ENCODE peak calls at places on chromosomes 7 and 10, in six cellular contexts. L, Q, W, A, M and S are unnamed samples.

GRCh38 chr7:33705333-33705833 is 200.0 kb upstream of the BMPER start:
- DNase-seq in A (no peak), L (no peak), Q (no peak), W (no peak), M (no peak), S (no peak)

GRCh38 chr7:14717711-14718304 is 184.7 kb downstream of the DGKB start:
- DNase-seq in Q (peak), M (no peak), W (no peak), L (no peak), A (no peak), S (peak)

GRCh38 chr7:152674860-152675760 is 831 bp downstream of the XRCC2 start:
- DNase-seq in Q (peak), A (no peak), W (peak), M (peak), L (peak), S (peak)

GRCh38 chr7:7183833-7184463 is 1.6 kb downstream of the C1GALT1 start:
- DNase-seq in M (no peak), Q (peak), W (no peak), A (no peak), L (no peak), S (peak)

GRCh38 chr10:3781458-3782098 is 3.4 kb downstream of the KLF6 start:
- DNase-seq in A (no peak), M (no peak), Q (peak), W (no peak), L (no peak), S (peak)

GRCh38 chr7:102979670-102980069 is 66.9 kb downstream of the LRRC17 start:
- DNase-seq in W (no peak), A (no peak), M (no peak), Q (no peak), L (no peak), S (no peak)

GRCh38 chr7:89238156-89238555 is 442.6 kb upstream of the TEX47 start:
- DNase-seq in W (no peak), Q (no peak), L (no peak), A (no peak), M (no peak), S (no peak)

GRCh38 chr10:100999742-101000601 is at the start of gene LZTS2:
- DNase-seq in Q (peak), W (no peak), A (no peak), L (peak), M (no peak), S (no peak)

GRCh38 chr7:122521767-122522166 is 177.2 kb downstream of the RNF133 start:
- DNase-seq in L (no peak), M (no peak), W (no peak), A (no peak), Q (no peak), S (no peak)

GRCh38 chr7:128020161-128020560 is 11.1 kb downstream of the LRRC4 start:
- DNase-seq in Q (no peak), M (no peak), L (peak), W (peak), A (no peak), S (peak)

GRCh38 chr10:91493313-91493712 is 83.2 kb downstream of the HECTD2 start:
- DNase-seq in Q (peak), L (no peak), M (peak), W (peak), A (no peak), S (peak)

GRCh38 chr7:74063646-74064045 is 20.0 kb upstream of the LIMK1 start:
- DNase-seq in W (no peak), L (no peak), M (no peak), A (no peak), Q (no peak), S (no peak)

GRCh38 chr7:92657391-92657790 is 67.2 kb upstream of the FAM133B start:
- DNase-seq in M (no peak), W (no peak), Q (no peak), L (no peak), A (no peak), S (no peak)

GRCh38 chr7:158125091-158125490 is 462.5 kb downstream of the PTPRN2 start:
- DNase-seq in M (no peak), L (no peak), A (no peak), W (no peak), Q (no peak), S (no peak)

GRCh38 chr7:11667810-11668185 is 164.2 kb downstream of the THSD7A start:
- DNase-seq in M (no peak), A (no peak), L (no peak), Q (no peak), W (no peak), S (no peak)

GRCh38 chr7:14714161-14714728 is 188.3 kb downstream of the DGKB start:
- DNase-seq in L (no peak), M (no peak), A (peak), W (no peak), Q (peak), S (no peak)

GRCh38 chr10:49139866-49140195 is 6.0 kb upstream of the FAM170B start:
- DNase-seq in M (peak), W (no peak), Q (no peak), A (no peak), L (no peak), S (no peak)

GRCh38 chr7:117014673-117015133 is 61.4 kb downstream of the ST7 start:
- DNase-seq in W (no peak), Q (peak), M (peak), A (no peak), L (peak), S (peak)

GRCh38 chr7:28037220-28038010 is 143.2 kb downstream of the JAZF1 start:
- DNase-seq in Q (peak), L (peak), M (peak), W (peak), A (peak), S (peak)

GRCh38 chr10:124138195-124138882 is 44.9 kb upstream of the CHST15 start:
- DNase-seq in W (no peak), A (no peak), L (no peak), Q (no peak), M (no peak), S (no peak)

GRCh38 chr7:116384936-116385635 is 114.5 kb upstream of the CAV2 start:
- DNase-seq in M (no peak), Q (no peak), A (no peak), L (no peak), W (no peak), S (no peak)

GRCh38 chr10:132540456-132540855 is 2.9 kb downstream of the INPP5A start:
- DNase-seq in L (no peak), M (no peak), Q (peak), A (no peak), W (no peak), S (peak)

DNA sequence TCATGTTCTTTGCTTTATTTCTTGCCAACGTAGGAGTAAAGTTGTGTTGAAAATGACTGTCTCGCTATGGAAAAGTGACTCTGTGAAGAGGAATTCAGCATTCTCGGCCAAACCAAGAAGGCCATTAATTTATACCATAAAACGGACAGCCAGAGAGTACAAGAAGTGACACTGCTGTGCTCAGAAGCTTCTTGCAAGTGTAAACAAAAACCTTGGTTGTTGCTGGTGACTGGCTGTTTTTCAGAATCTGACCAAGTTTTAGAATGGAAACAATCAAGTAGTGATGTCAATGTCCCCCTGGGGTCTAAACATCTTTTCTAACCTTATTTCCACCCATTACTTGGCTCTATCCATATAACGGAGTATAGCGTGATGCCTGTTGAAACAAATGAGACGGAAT is 201.9 kb downstream of the INHBA start:
- DNase-seq in L (no peak), A (no peak), Q (no peak), W (no peak), M (no peak), S (no peak)
- TF ChIP-seq MYC in L (no peak), A (no peak), Q (no peak), W (no peak), M (no peak), S (no peak)

GRCh38 chr10:62050941-62051433 is 149.5 kb downstream of the ARID5B start:
- DNase-seq in M (peak), W (peak), A (peak), Q (peak), L (peak), S (peak)
- H3K4me3 ChIP-seq in M (peak), W (peak), A (peak), Q (peak), L (no peak), S (no peak)

GRCh38 chr7:24714676-24715010 is 42.6 kb downstream of the GSDME start:
- DNase-seq in Q (no peak), A (no peak), W (no peak), M (no peak), L (no peak), S (no peak)
- TF ChIP-seq MYC in Q (no peak), A (no peak), W (no peak), M (no peak), L (no peak), S (no peak)

DNA sequence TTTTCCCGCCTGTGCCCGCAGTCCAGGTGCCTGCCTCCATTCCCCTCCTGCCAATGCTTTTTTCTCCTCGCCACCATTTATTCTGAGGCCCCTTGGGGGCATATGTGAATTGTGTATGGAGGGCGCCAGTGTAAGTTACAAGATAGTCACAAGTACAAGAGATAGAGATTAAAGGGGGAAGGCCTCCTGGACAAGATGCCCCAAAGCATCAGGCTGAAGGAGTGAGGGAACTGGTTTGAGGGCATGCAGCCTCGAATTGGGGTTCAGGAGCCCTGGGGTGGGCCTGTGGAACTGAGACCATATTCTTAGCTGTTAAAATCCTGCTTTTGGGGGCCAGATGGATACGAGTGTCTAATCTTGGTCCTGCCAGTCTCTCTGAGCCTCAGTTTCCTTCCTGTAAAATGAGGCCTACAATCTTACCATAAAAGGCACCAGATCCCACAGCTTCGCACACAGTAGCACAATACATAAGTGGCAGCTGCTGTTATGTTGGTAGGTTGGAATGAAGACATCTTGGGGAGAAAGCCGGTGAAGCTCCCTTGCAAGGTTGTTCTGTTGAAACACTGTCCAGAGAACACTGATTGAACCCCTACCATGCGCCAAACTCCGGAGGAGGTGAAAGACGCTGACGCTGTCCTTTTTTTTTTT is 545 bp upstream of the COMTD1 start:
- DNase-seq in M (no peak), A (no peak), W (no peak), L (no peak), Q (no peak), S (no peak)
- H3K4me3 ChIP-seq in M (no peak), A (no peak), W (no peak), L (peak), Q (no peak), S (no peak)

DNA sequence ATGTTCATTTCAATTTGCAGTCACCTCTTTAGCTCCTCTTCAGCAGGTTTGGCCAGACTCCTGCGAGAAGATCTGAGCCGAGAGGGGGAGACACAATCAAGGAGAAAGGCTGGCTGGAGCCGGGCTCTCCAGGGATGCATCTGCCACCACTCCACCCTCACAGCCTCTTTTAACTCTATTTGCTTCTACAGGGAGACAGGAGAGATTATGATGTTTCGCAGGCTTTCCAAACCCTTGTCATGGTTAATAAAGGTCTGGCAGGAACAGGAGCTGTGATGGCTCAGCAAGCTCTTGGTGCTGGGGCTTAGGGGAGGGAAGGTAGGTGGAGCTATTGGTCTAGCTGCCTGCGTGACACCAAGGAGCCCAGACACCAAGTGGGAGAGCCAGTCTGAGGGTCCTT is 448.1 kb upstream of the PODXL start:
- DNase-seq in M (no peak), W (no peak), L (no peak), Q (no peak), A (no peak), S (no peak)
- TF ChIP-seq MYC in M (no peak), W (no peak), L (no peak), Q (no peak), A (no peak), S (no peak)

DNA sequence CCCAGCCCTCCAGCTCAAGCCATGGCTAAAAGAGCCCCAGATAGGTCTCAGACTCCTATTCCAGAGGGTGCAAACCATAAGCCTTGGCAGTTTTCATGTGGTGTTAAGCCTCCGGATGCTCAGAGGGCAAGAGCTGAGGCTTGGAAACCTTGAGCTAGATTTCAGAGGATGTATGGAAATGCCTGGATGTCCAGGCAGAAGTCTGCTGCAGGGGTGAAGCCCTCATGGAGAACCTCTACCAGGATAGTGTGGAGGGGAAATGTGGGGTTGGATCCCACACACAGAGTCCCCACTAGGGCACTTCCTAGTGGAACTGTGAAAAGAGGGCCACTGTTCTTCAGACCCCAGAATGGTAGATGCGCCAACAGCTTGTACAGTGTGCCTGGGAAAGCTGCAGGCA is 13.2 kb upstream of the HPSE2 start:
- DNase-seq in W (no peak), Q (no peak), M (no peak), A (no peak), L (no peak), S (no peak)
- H3K4me3 ChIP-seq in W (no peak), Q (no peak), M (no peak), A (no peak), L (no peak), S (no peak)

GRCh38 chr10:69213601-69214311 is 6.4 kb upstream of the HKDC1 start:
- DNase-seq in A (no peak), Q (no peak), W (peak), M (no peak), L (no peak), S (no peak)
- TF ChIP-seq MYC in A (no peak), Q (no peak), W (no peak), M (no peak), L (peak), S (no peak)

GRCh38 chr10:69242037-69242843 is 22.1 kb downstream of the HKDC1 start:
- DNase-seq in Q (no peak), W (no peak), A (no peak), L (peak), M (no peak), S (no peak)
- H3K4me3 ChIP-seq in Q (no peak), W (no peak), A (no peak), L (no peak), M (no peak), S (no peak)

GRCh38 chr10:78934499-78934898 is 134.3 kb upstream of the ZMIZ1 start:
- DNase-seq in M (no peak), L (no peak), A (no peak), Q (no peak), W (no peak), S (no peak)
- TF ChIP-seq MYC in M (no peak), L (no peak), A (no peak), Q (no peak), W (no peak), S (no peak)

GRCh38 chr7:65239707-65240352 is 133.8 kb upstream of the ZNF92 start:
- DNase-seq in L (no peak), W (peak), Q (peak), A (no peak), M (peak), S (peak)
- H3K4me3 ChIP-seq in L (no peak), W (peak), Q (peak), A (no peak), M (peak), S (peak)